ENCODE peak calls at places on chromosomes 11 and 22, in four cellular contexts. X, V, W and H are unnamed samples.

GRCh38 chr11:72812968-72813739 is 1.1 kb upstream of the ATG16L2 start:
- ATAC-seq in W (peak), V (no peak), X (peak), H (peak)

GRCh38 chr11:93522448-93522847 is 20.7 kb downstream of the SMCO4 start:
- ATAC-seq in V (no peak), W (no peak), X (no peak), H (no peak)

GRCh38 chr22:41845380-41846267 is 12.7 kb downstream of the SREBF2 start:
- ATAC-seq in W (no peak), V (no peak), X (no peak), H (no peak)

GRCh38 chr11:48005133-48005532 is 24.8 kb downstream of the PTPRJ start:
- ATAC-seq in V (no peak), W (peak), X (no peak), H (no peak)

GRCh38 chr11:763549-764321 is 13.6 kb downstream of the GATD1 start:
- ATAC-seq in V (no peak), X (no peak), W (no peak), H (no peak)

GRCh38 chr11:88157401-88157800 is 17.8 kb downstream of the RAB38 start:
- ATAC-seq in V (no peak), X (no peak), W (no peak), H (no peak)

GRCh38 chr11:61298663-61299244 is 3.6 kb upstream of the VWCE start:
- ATAC-seq in V (no peak), X (no peak), W (no peak), H (no peak)

GRCh38 chr11:93817426-93818348 is 32.7 kb downstream of the VSTM5 start:
- ATAC-seq in W (no peak), X (peak), V (no peak), H (peak)

GRCh38 chr22:27174970-27175369 is 517.6 kb downstream of the MIAT start:
- ATAC-seq in X (no peak), W (no peak), V (no peak), H (no peak)

GRCh38 chr11:115477410-115477809 is 26.8 kb downstream of the CADM1 start:
- ATAC-seq in V (no peak), W (no peak), X (no peak), H (no peak)

GRCh38 chr11:64852804-64853520 is 8.5 kb upstream of the CDC42BPG start:
- ATAC-seq in X (no peak), V (no peak), W (no peak), H (no peak)

GRCh38 chr11:134583397-134583990 is 171.5 kb upstream of the B3GAT1 start:
- ATAC-seq in X (no peak), W (no peak), V (no peak), H (no peak)

GRCh38 chr11:72391638-72392423 is 42.5 kb downstream of the CLPB start:
- ATAC-seq in W (no peak), X (no peak), V (no peak), H (no peak)

GRCh38 chr11:113802621-113803020 is 23.0 kb downstream of the CLDN25 start:
- ATAC-seq in W (no peak), X (no peak), V (no peak), H (no peak)

GRCh38 chr11:102237096-102237735 is 80.1 kb upstream of the BIRC3 start:
- ATAC-seq in W (no peak), X (no peak), V (no peak), H (peak)

GRCh38 chr11:15816270-15816871 is 540.0 kb downstream of the SOX6 start:
- ATAC-seq in W (peak), V (no peak), X (no peak), H (no peak)

GRCh38 chr11:68160100-68160695 is 39.0 kb upstream of the CHKA start:
- ATAC-seq in W (no peak), V (no peak), X (no peak), H (no peak)

GRCh38 chr11:8227156-8228152 is 36.2 kb downstream of the LMO1 start:
- ATAC-seq in X (peak), V (no peak), W (no peak), H (no peak)

GRCh38 chr22:21876486-21877176 is 9.2 kb upstream of the MAPK1 start:
- ATAC-seq in V (no peak), W (peak), X (no peak), H (peak)

GRCh38 chr11:126172596-126173038 is 38.8 kb downstream of the RPUSD4 start:
- ATAC-seq in V (no peak), W (no peak), X (no peak), H (no peak)

GRCh38 chr11:16860632-16861031 is 122.2 kb downstream of the C11orf58 start:
- ATAC-seq in V (no peak), W (no peak), X (no peak), H (no peak)

GRCh38 chr11:118783724-118784495 is 7.1 kb downstream of the DDX6 start:
- ATAC-seq in X (no peak), V (no peak), W (no peak), H (no peak)

GRCh38 chr22:33884829-33885228 is 35.4 kb downstream of the LARGE1 start:
- ATAC-seq in V (no peak), W (no peak), X (no peak), H (no peak)

GRCh38 chr22:44707752-44708151 is 5.7 kb downstream of the PRR5 start:
- ATAC-seq in X (peak), W (no peak), V (no peak), H (no peak)

GRCh38 chr11:119706887-119707286 is 22.1 kb downstream of the NECTIN1 start:
- ATAC-seq in W (no peak), X (no peak), V (no peak), H (no peak)

GRCh38 chr11:1008001-1008400 is 28.5 kb downstream of the MUC6 start:
- ATAC-seq in W (no peak), X (no peak), V (no peak), H (no peak)